ENCODE peak calls at places on chromosomes 6 and 20, in four cellular contexts. One of them, this sample, is unnamed.

GRCh38 chr20:50578778-50579165 is 68.6 kb downstream of the PTPN1 start:
- DNase-seq in A549: no peak
- DNase-seq in WTC11: no peak
- DNase-seq in HepG2: no peak
- DNase-seq in this sample: no peak

GRCh38 chr6:25112207-25112874 is 166.8 kb upstream of the CARMIL1 start:
- DNase-seq in A549: no peak
- DNase-seq in WTC11: no peak
- DNase-seq in HepG2: no peak
- DNase-seq in this sample: no peak

GRCh38 chr20:32917191-32917950 is 58.6 kb downstream of the EFCAB8 start:
- DNase-seq in A549: no peak
- DNase-seq in WTC11: no peak
- DNase-seq in HepG2: no peak
- DNase-seq in this sample: no peak

GRCh38 chr20:20782221-20782620 is 69.8 kb upstream of the RALGAPA2 start:
- DNase-seq in A549: no peak
- DNase-seq in WTC11: no peak
- DNase-seq in HepG2: no peak
- DNase-seq in this sample: no peak

GRCh38 chr20:22719250-22719649 is 134.9 kb upstream of the FOXA2 start:
- DNase-seq in A549: no peak
- DNase-seq in WTC11: no peak
- DNase-seq in HepG2: no peak
- DNase-seq in this sample: no peak

GRCh38 chr6:21163110-21163837 is 430.3 kb upstream of the SOX4 start:
- DNase-seq in A549: no peak
- DNase-seq in WTC11: no peak
- DNase-seq in HepG2: no peak
- DNase-seq in this sample: peak

GRCh38 chr6:167152858-167153257 is 4.9 kb downstream of the GPR31 start:
- DNase-seq in A549: no peak
- DNase-seq in WTC11: no peak
- DNase-seq in HepG2: no peak
- DNase-seq in this sample: no peak

GRCh38 chr6:157074969-157075368 is 248.3 kb downstream of the TMEM242 start:
- DNase-seq in A549: no peak
- DNase-seq in WTC11: no peak
- DNase-seq in HepG2: no peak
- DNase-seq in this sample: no peak

GRCh38 chr6:131398176-131398575 is 174.8 kb upstream of the ARG1 start:
- DNase-seq in A549: no peak
- DNase-seq in WTC11: no peak
- DNase-seq in HepG2: no peak
- DNase-seq in this sample: no peak

GRCh38 chr6:31920803-31921202 is 6.7 kb upstream of the C2 start:
- DNase-seq in A549: no peak
- DNase-seq in WTC11: no peak
- DNase-seq in HepG2: no peak
- DNase-seq in this sample: no peak

GRCh38 chr20:25496968-25497401 is 88.3 kb downstream of the NINL start:
- DNase-seq in A549: no peak
- DNase-seq in WTC11: no peak
- DNase-seq in HepG2: no peak
- DNase-seq in this sample: no peak

GRCh38 chr6:45718901-45719300 is 296.8 kb downstream of the CLIC5 start:
- DNase-seq in A549: no peak
- DNase-seq in WTC11: no peak
- DNase-seq in HepG2: no peak
- DNase-seq in this sample: no peak

GRCh38 chr6:30998785-30999184 is 11.5 kb upstream of the MUC22 start:
- DNase-seq in A549: no peak
- DNase-seq in WTC11: no peak
- DNase-seq in HepG2: no peak
- DNase-seq in this sample: no peak

GRCh38 chr6:79841577-79842381 is 105.6 kb downstream of the ELOVL4 start:
- DNase-seq in A549: no peak
- DNase-seq in WTC11: no peak
- DNase-seq in HepG2: no peak
- DNase-seq in this sample: no peak

GRCh38 chr6:155510879-155511278 is 55.2 kb upstream of the NOX3 start:
- DNase-seq in A549: no peak
- DNase-seq in WTC11: no peak
- DNase-seq in HepG2: no peak
- DNase-seq in this sample: no peak

GRCh38 chr6:36625161-36625919 is 31.2 kb downstream of the SRSF3 start:
- DNase-seq in A549: no peak
- DNase-seq in WTC11: no peak
- DNase-seq in HepG2: no peak
- DNase-seq in this sample: no peak

GRCh38 chr6:36947570-36948351 is 6.8 kb upstream of the PI16 start:
- DNase-seq in A549: no peak
- DNase-seq in WTC11: peak
- DNase-seq in HepG2: no peak
- DNase-seq in this sample: no peak

GRCh38 chr6:7827142-7827541 is 83.4 kb downstream of the TXNDC5 start:
- DNase-seq in A549: no peak
- DNase-seq in WTC11: no peak
- DNase-seq in HepG2: no peak
- DNase-seq in this sample: no peak

GRCh38 chr20:35750611-35751010 is 8.6 kb upstream of the RBM39 start:
- DNase-seq in A549: no peak
- DNase-seq in WTC11: no peak
- DNase-seq in HepG2: no peak
- DNase-seq in this sample: no peak

GRCh38 chr6:156582509-156582992 is 194.6 kb upstream of the ARID1B start:
- DNase-seq in A549: no peak
- DNase-seq in WTC11: no peak
- DNase-seq in HepG2: no peak
- DNase-seq in this sample: no peak

GRCh38 chr6:44128020-44128917 is 915 bp downstream of the TMEM63B start:
- DNase-seq in A549: peak
- DNase-seq in WTC11: peak
- DNase-seq in HepG2: peak
- DNase-seq in this sample: peak

GRCh38 chr20:35994994-35995453 is 26.6 kb downstream of the CNBD2 start:
- DNase-seq in A549: peak
- DNase-seq in WTC11: peak
- DNase-seq in HepG2: peak
- DNase-seq in this sample: peak

GRCh38 chr6:44738652-44739141 is 351.2 kb downstream of the CDC5L start:
- DNase-seq in A549: no peak
- DNase-seq in WTC11: no peak
- DNase-seq in HepG2: no peak
- DNase-seq in this sample: no peak

GRCh38 chr20:5657190-5657872 is 92.9 kb upstream of the SHLD1 start:
- DNase-seq in A549: peak
- DNase-seq in WTC11: no peak
- DNase-seq in HepG2: peak
- DNase-seq in this sample: no peak

GRCh38 chr20:33370296-33370695 is 31.0 kb downstream of the CDK5RAP1 start:
- DNase-seq in A549: no peak
- DNase-seq in WTC11: no peak
- DNase-seq in HepG2: no peak
- DNase-seq in this sample: no peak

GRCh38 chr20:41058007-41058673 is 29.5 kb downstream of the TOP1 start:
- DNase-seq in A549: no peak
- DNase-seq in WTC11: no peak
- DNase-seq in HepG2: peak
- DNase-seq in this sample: peak

GRCh38 chr6:150115769-150116168 is 27.1 kb upstream of the PPP1R14C start:
- DNase-seq in A549: no peak
- DNase-seq in WTC11: no peak
- DNase-seq in HepG2: no peak
- DNase-seq in this sample: no peak

GRCh38 chr6:154319231-154319858 is 37.3 kb downstream of the IPCEF1 start:
- DNase-seq in A549: no peak
- DNase-seq in WTC11: no peak
- DNase-seq in HepG2: no peak
- DNase-seq in this sample: no peak

GRCh38 chr6:4067673-4068072 is 11.3 kb downstream of the FAM217A start:
- DNase-seq in A549: no peak
- DNase-seq in WTC11: no peak
- DNase-seq in HepG2: no peak
- DNase-seq in this sample: no peak

GRCh38 chr6:5540375-5540774 is 279.1 kb downstream of the FARS2 start:
- DNase-seq in A549: no peak
- DNase-seq in WTC11: no peak
- DNase-seq in HepG2: no peak
- DNase-seq in this sample: no peak

GRCh38 chr6:144353871-144354314 is 68.8 kb downstream of the UTRN start:
- DNase-seq in A549: no peak
- DNase-seq in WTC11: no peak
- DNase-seq in HepG2: no peak
- DNase-seq in this sample: no peak

DNA sequence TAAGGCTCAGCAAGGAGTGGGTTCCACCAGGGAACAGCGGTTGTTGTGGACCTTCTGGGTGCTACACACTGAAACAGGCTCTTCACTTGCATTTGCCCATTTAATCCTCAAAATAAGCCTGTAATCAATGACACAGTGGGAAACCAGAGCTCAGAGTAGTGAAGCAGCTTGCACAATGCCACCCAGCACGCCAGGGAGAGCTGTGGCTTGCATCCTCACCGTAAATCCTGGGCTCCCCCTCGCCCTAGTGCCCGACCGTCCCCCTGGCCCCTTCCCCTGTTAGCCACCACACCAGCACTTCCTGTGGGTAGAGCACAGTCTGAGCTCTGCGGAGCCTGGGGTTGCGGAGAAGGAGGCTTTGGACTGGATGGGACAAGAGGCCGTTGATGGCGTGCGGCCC is 14.5 kb downstream of the VSTM2L start:
- DNase-seq in A549: no peak
- DNase-seq in WTC11: no peak
- DNase-seq in HepG2: no peak
- DNase-seq in this sample: no peak
- TF ChIP-seq NR3C1 in A549: no peak
- TF ChIP-seq NR3C1 in WTC11: no peak
- TF ChIP-seq NR3C1 in HepG2: no peak
- TF ChIP-seq NR3C1 in this sample: no peak

GRCh38 chr20:43187476-43188233 is 2.1 kb downstream of the PTPRT start:
- DNase-seq in A549: peak
- DNase-seq in WTC11: peak
- DNase-seq in HepG2: peak
- DNase-seq in this sample: peak
- TF ChIP-seq NR3C1 in A549: no peak
- TF ChIP-seq NR3C1 in WTC11: no peak
- TF ChIP-seq NR3C1 in HepG2: no peak
- TF ChIP-seq NR3C1 in this sample: no peak

GRCh38 chr6:122459240-122459639 is 12.4 kb downstream of the SERINC1 start:
- DNase-seq in A549: no peak
- DNase-seq in WTC11: no peak
- DNase-seq in HepG2: no peak
- DNase-seq in this sample: no peak
- TF ChIP-seq NR3C1 in A549: no peak
- TF ChIP-seq NR3C1 in WTC11: no peak
- TF ChIP-seq NR3C1 in HepG2: no peak
- TF ChIP-seq NR3C1 in this sample: no peak

DNA sequence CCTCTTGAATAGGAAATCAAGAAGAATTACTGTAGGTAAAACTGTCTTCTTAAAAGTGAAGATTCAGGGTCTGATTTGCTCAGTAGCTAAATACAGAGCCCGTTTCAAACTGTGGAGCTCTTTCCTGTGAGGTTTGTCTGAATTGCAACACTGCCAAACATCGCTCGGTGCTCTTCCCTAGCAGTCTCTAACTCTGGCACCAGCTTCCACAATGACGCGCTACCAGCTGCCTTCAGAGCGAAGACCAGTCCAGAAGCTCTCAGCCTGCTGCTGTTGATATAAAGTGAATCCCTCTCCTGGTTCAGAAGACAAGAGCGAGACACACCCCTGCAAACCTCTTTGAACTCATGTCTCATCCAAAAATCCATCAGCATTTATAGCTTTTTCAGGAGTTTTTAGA is 447.0 kb downstream of the LMBRD1 start:
- DNase-seq in A549: no peak
- DNase-seq in WTC11: no peak
- DNase-seq in HepG2: no peak
- DNase-seq in this sample: no peak
- TF ChIP-seq NR3C1 in A549: no peak
- TF ChIP-seq NR3C1 in WTC11: no peak
- TF ChIP-seq NR3C1 in HepG2: no peak
- TF ChIP-seq NR3C1 in this sample: no peak

DNA sequence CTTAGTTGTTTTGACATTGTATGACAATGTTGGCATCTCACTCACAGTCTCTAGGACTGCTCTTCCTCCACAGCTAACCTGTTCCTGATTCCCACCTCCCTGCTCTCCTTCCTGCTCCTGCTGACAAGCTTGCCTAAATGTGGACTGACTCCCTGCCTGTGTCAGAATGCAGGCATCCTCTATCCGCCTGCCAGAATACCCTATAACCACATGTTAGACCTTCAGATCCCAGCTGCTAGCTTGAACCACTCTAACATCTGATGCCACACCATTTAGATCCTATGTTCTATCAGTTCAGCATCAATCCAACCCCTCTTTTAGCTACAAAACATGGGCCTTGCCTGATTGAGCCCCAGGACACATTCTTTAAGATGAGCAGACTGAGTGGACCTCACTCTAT is 12.2 kb downstream of the FILIP1 start:
- DNase-seq in A549: no peak
- DNase-seq in WTC11: no peak
- DNase-seq in HepG2: no peak
- DNase-seq in this sample: no peak
- TF ChIP-seq NR3C1 in A549: no peak
- TF ChIP-seq NR3C1 in WTC11: no peak
- TF ChIP-seq NR3C1 in HepG2: no peak
- TF ChIP-seq NR3C1 in this sample: no peak

DNA sequence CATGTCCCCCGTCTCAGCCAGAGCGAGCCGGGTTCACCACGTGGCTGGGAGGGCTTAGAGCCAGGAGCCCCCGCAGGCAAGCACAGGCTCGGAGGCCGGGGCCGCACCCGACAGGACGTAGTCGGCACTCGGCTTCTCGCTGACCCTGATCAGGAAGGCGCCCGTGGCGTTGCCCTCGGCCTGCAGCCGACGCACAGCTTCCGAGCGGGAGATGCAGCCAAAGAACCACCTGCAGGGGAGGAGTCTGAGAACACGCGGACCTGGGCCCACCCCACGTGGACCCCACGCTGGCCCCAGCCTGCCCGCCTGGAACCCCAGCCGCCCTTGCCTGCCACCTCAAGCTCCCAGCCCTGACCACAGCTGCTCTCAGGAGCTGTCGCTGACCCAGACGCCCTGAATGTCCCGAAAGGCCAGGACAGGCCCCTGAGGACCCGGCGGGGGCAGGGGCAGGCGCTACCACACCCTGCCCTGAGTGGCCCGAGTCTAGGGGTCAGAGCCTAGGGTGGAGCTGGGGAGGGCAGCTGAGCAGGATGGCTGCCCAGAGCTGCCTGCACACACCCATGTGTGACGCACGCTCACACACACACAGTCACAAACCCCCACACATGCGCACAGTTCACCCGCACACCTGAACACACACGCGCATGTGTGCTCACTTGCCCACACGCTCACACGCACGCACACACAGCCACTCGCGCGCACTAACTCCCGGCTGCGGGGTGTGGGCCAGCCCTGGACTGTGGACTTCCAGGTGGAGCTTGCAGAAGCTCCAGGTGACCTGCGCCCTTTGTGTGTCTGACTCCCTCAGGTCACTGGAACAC is 2.1 kb downstream of the PTK6 start:
- DNase-seq in A549: no peak
- DNase-seq in WTC11: peak
- DNase-seq in HepG2: no peak
- DNase-seq in this sample: no peak
- TF ChIP-seq NR3C1 in A549: no peak
- TF ChIP-seq NR3C1 in WTC11: no peak
- TF ChIP-seq NR3C1 in HepG2: no peak
- TF ChIP-seq NR3C1 in this sample: peak

GRCh38 chr6:84847349-84848160 is 83.2 kb upstream of the TBX18 start:
- DNase-seq in A549: no peak
- DNase-seq in WTC11: no peak
- DNase-seq in HepG2: no peak
- DNase-seq in this sample: no peak
- TF ChIP-seq NR3C1 in A549: no peak
- TF ChIP-seq NR3C1 in WTC11: no peak
- TF ChIP-seq NR3C1 in HepG2: no peak
- TF ChIP-seq NR3C1 in this sample: no peak

This sample was measured in K562.